ENCODE peak calls at places on chromosomes 13 and 19, in eight cellular contexts. R is Calu3; C is CD8-positive, alpha-beta T cell; K is retinal pigment epithelial cell; S is NCI-H1694 treated with DMSO at 0.1 percent for 48 hours; A is AG10803; L is HFF-Myc; H is fibroblast of pulmonary artery. T is an unnamed sample.

GRCh38 chr13:102141625-102142472 is 260.0 kb downstream of the FGF14 start:
- DNase-seq in R (no peak), C (no peak), K (no peak), S (peak), A (peak), L (no peak), H (peak), T (peak)

GRCh38 chr19:55465460-55466245 is 1.1 kb upstream of the C19orf85 start:
- DNase-seq in R (no peak), C (no peak), K (no peak), S (no peak), A (no peak), L (no peak), H (no peak), T (no peak)

GRCh38 chr13:79194272-79194671 is 211.8 kb downstream of the RBM26 start:
- DNase-seq in R (no peak), C (peak), K (no peak), S (no peak), A (no peak), L (no peak), H (no peak), T (no peak)

GRCh38 chr19:30923096-30923495 is 426.1 kb downstream of the TSHZ3 start:
- DNase-seq in R (no peak), C (no peak), K (no peak), S (no peak), A (no peak), L (no peak), H (no peak), T (no peak)

GRCh38 chr13:54367639-54368271 is 1339.1 kb downstream of the OLFM4 start:
- DNase-seq in R (no peak), C (no peak), K (no peak), S (no peak), A (no peak), L (no peak), H (no peak), T (no peak)

GRCh38 chr13:59898066-59898465 is 265.7 kb downstream of the DIAPH3 start:
- DNase-seq in R (no peak), C (no peak), K (no peak), S (no peak), A (no peak), L (no peak), H (no peak), T (no peak)

GRCh38 chr19:47595937-47596336 is 13.0 kb upstream of the BICRA start:
- DNase-seq in R (no peak), C (no peak), K (no peak), S (no peak), A (no peak), L (no peak), H (no peak), T (no peak)

GRCh38 chr19:14542721-14543328 is 13.4 kb downstream of the TECR start:
- DNase-seq in R (no peak), C (no peak), K (no peak), S (no peak), A (peak), L (no peak), H (peak), T (peak)

GRCh38 chr19:35154535-35155406 is at the start of gene FXYD5:
- DNase-seq in R (peak), C (peak), K (no peak), S (peak), A (peak), L (no peak), H (peak), T (peak)

GRCh38 chr19:54029930-54030490 is 33.7 kb downstream of the VSTM1 start:
- DNase-seq in R (peak), C (peak), K (no peak), S (peak), A (peak), L (peak), H (peak), T (peak)

GRCh38 chr13:74229242-74229641 is 95.0 kb upstream of the KLF12 start:
- DNase-seq in R (no peak), C (no peak), K (no peak), S (no peak), A (no peak), L (no peak), H (no peak), T (no peak)

GRCh38 chr13:93878675-93879074 is 600.8 kb downstream of the DCT start:
- DNase-seq in R (no peak), C (no peak), K (no peak), S (no peak), A (no peak), L (no peak), H (no peak), T (no peak)

GRCh38 chr19:5154129-5154798 is 185.4 kb downstream of the KDM4B start:
- DNase-seq in R (peak), C (peak), K (no peak), S (no peak), A (no peak), L (no peak), H (peak), T (peak)

GRCh38 chr13:98312606-98313005 is 135.5 kb upstream of the RNF113B start:
- DNase-seq in R (no peak), C (no peak), K (no peak), S (no peak), A (no peak), L (no peak), H (no peak), T (no peak)

GRCh38 chr19:35790981-35791813 is 15.8 kb downstream of the ARHGAP33 start:
- DNase-seq in R (no peak), C (no peak), K (no peak), S (no peak), A (no peak), L (no peak), H (no peak), T (no peak)

GRCh38 chr19:39223703-39224279 is 19.7 kb upstream of the SYCN start:
- DNase-seq in R (peak), C (no peak), K (no peak), S (no peak), A (peak), L (no peak), H (peak), T (peak)

GRCh38 chr13:107069107-107069776 is 501.3 kb upstream of the ARGLU1 start:
- DNase-seq in R (no peak), C (no peak), K (no peak), S (no peak), A (no peak), L (no peak), H (no peak), T (peak)

GRCh38 chr19:12665281-12665573 is 1.3 kb downstream of the MAN2B1 start:
- DNase-seq in R (no peak), C (peak), K (no peak), S (no peak), A (no peak), L (no peak), H (no peak), T (no peak)

GRCh38 chr13:83666126-83666525 is 216.1 kb downstream of the SLITRK1 start:
- DNase-seq in R (no peak), C (no peak), K (peak), S (no peak), A (peak), L (peak), H (no peak), T (peak)

GRCh38 chr13:33471182-33471581 is 185.6 kb upstream of the STARD13 start:
- DNase-seq in R (no peak), C (no peak), K (no peak), S (no peak), A (no peak), L (no peak), H (no peak), T (no peak)

GRCh38 chr13:49740870-49741269 is 49.6 kb upstream of the EBPL start:
- DNase-seq in R (no peak), C (no peak), K (no peak), S (no peak), A (no peak), L (no peak), H (no peak), T (no peak)

GRCh38 chr13:95067303-95067702 is 233.9 kb downstream of the ABCC4 start:
- DNase-seq in R (no peak), C (no peak), K (peak), S (no peak), A (peak), L (no peak), H (peak), T (peak)